ENCODE peak calls at places on chromosome 14, in six cellular contexts. I, X, M, J, U and O are unnamed samples.

GRCh38 chr14:79281244-79282199 is 929.8 kb downstream of the DIO2 start:
- DNase-seq in J (no peak), X (no peak), U (no peak), M (no peak), I (no peak), O (peak; percentile 65)

GRCh38 chr14:72941286-72941985 is 15.2 kb downstream of the DCAF4 start:
- DNase-seq in I (no peak), U (no peak), J (no peak), M (no peak), X (no peak), O (no peak)

GRCh38 chr14:34043627-34044372 is 92.9 kb upstream of the EGLN3 start:
- DNase-seq in M (no peak), X (no peak), J (no peak), U (peak; percentile 49), I (peak; percentile 37), O (peak; percentile 93)

GRCh38 chr14:38174721-38175120 is 33.0 kb upstream of the SSTR1 start:
- DNase-seq in I (no peak), X (no peak), J (no peak), M (no peak), U (peak; percentile 39), O (no peak)

GRCh38 chr14:64673748-64674147 is 30.5 kb upstream of the PLEKHG3 start:
- DNase-seq in I (no peak), X (no peak), U (no peak), J (no peak), M (no peak), O (no peak)

GRCh38 chr14:69657961-69658360 is 46.6 kb downstream of the SUSD6 start:
- DNase-seq in X (no peak), M (peak; percentile 42), I (peak; percentile 46), J (no peak), U (no peak), O (peak; percentile 48)

GRCh38 chr14:22112004-22112403 is 438.4 kb upstream of the OR4E1 start:
- DNase-seq in X (no peak), I (no peak), U (peak; percentile 25), M (no peak), J (no peak), O (peak; percentile 24)

GRCh38 chr14:93207468-93208308 is 632 bp downstream of the UBR7 start:
- DNase-seq in J (peak; percentile 79), U (peak; percentile 35), X (peak; percentile 49), M (peak; percentile 64), I (no peak), O (peak; percentile 70)

GRCh38 chr14:69964841-69965240 is 85.6 kb downstream of the SMOC1 start:
- DNase-seq in U (peak; percentile 43), M (peak; percentile 9), J (no peak), X (no peak), I (no peak), O (peak; percentile 5)

GRCh38 chr14:90866822-90867221 is 50.6 kb upstream of the TTC7B start:
- DNase-seq in M (no peak), U (no peak), X (no peak), J (no peak), I (no peak), O (no peak)

GRCh38 chr14:90874599-90874998 is 58.4 kb upstream of the TTC7B start:
- DNase-seq in U (no peak), X (no peak), J (no peak), I (no peak), M (no peak), O (no peak)

GRCh38 chr14:90871605-90872233 is 55.5 kb upstream of the TTC7B start:
- DNase-seq in U (no peak), J (peak; percentile 42), M (peak; percentile 54), X (no peak), I (no peak), O (no peak)

DNA sequence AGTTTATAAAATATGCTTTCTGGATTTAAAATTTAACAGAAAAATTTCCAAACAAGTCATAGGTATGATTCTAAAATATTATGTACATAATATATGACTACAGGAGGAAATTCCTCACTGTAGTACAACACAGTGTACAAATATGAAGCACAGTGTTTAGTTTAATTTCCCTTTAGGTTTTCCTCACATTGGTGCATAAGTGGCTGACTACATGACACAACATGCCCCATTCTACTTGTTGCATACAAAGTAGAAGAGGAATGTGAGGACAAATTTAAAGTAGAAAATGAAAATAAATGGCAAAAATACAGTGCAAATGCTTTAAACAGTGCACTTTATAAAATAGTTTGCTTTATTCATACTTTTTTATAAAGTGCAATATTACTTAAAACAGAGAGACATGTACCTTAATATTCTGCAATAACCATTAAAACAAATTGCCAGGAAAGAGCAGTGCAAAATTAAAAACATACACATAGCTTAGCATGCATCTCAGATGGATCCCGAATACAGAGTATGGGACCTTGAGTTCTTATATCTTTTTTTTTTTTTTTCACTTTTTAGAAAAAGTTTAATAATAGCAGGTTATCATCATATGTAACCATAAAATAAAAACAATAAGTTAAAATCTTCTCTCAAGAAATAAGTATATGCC is 54.8 kb upstream of the TTC7B start:
- DNase-seq in I (no peak), U (no peak), J (no peak), X (no peak), M (peak; percentile 6), O (no peak)
- H2BK120ac ChIP-seq in I (no peak overlapping the region), U (no peak overlapping the region), J (no peak overlapping the region), X (no peak overlapping the region), M (no peak overlapping the region), O (no peak overlapping the region)

DNA sequence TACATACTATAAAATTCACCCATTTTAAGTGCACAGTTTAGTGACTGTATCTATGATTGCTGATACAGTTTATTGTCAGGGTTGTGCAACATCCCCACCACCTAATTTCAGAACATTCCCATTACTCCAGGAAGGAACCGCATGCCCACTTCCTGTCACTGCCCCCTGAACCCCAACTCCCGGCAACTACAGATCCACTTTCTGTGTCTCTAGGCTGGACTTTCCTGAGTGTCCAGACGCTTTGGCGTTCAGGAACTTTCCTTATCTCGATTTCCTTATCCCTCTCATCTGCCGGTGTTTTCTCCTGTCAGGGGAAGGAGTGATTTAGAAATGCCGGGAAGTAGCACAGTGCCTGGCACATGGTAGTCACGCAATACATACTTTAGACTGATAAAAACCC is 258.4 kb downstream of the PCNX1 start:
- DNase-seq in J (no peak), I (no peak), M (no peak), X (no peak), U (peak; percentile 82), O (no peak)
- H2BK120ac ChIP-seq in J (no peak overlapping the region), I (no peak overlapping the region), M (peak overlapping the region; percentile 40), X (no peak overlapping the region), U (no peak overlapping the region), O (no peak overlapping the region)

GRCh38 chr14:87261621-87262020 is 731.4 kb downstream of the GALC start:
- DNase-seq in M (no peak), X (no peak), U (no peak), J (no peak), I (no peak), O (no peak)
- H2BK120ac ChIP-seq in M (no peak overlapping the region), X (no peak overlapping the region), U (no peak overlapping the region), J (no peak overlapping the region), I (no peak overlapping the region), O (no peak overlapping the region)

GRCh38 chr14:100708349-100709217 is 18.1 kb upstream of the DLK1 start:
- DNase-seq in U (peak; percentile 5), I (peak; percentile 94), M (peak; percentile 22), X (no peak), J (peak; percentile 88), O (peak; percentile 87)
- H2BK120ac ChIP-seq in U (peak overlapping the region; percentile 78), I (no peak overlapping the region), M (no peak overlapping the region), X (peak overlapping the region; percentile 99), J (peak overlapping the region; percentile 64), O (no peak overlapping the region)

GRCh38 chr14:104140213-104140462 is 1.8 kb downstream of the KIF26A start:
- DNase-seq in I (no peak), X (no peak), J (no peak), U (no peak), M (no peak), O (no peak)
- H2BK120ac ChIP-seq in I (no peak overlapping the region), X (no peak overlapping the region), J (no peak overlapping the region), U (no peak overlapping the region), M (no peak overlapping the region), O (no peak overlapping the region)

GRCh38 chr14:90714811-90715210 is 101.4 kb downstream of the TTC7B start:
- DNase-seq in J (peak; percentile 22), U (peak; percentile 32), X (no peak), I (no peak), M (peak; percentile 65), O (no peak)
- H2BK120ac ChIP-seq in J (no peak overlapping the region), U (peak overlapping the region; percentile 93), X (no peak overlapping the region), I (no peak overlapping the region), M (no peak overlapping the region), O (no peak overlapping the region)

GRCh38 chr14:77043984-77044485 is 15.5 kb upstream of the IRF2BPL start:
- DNase-seq in M (no peak), J (no peak), X (no peak), U (peak; percentile 62), I (no peak), O (peak; percentile 51)
- H2BK120ac ChIP-seq in M (peak overlapping the region; percentile 99), J (peak overlapping the region; percentile 96), X (peak overlapping the region; percentile 8), U (peak overlapping the region; percentile 29), I (no peak overlapping the region), O (peak overlapping the region; percentile 38)

DNA sequence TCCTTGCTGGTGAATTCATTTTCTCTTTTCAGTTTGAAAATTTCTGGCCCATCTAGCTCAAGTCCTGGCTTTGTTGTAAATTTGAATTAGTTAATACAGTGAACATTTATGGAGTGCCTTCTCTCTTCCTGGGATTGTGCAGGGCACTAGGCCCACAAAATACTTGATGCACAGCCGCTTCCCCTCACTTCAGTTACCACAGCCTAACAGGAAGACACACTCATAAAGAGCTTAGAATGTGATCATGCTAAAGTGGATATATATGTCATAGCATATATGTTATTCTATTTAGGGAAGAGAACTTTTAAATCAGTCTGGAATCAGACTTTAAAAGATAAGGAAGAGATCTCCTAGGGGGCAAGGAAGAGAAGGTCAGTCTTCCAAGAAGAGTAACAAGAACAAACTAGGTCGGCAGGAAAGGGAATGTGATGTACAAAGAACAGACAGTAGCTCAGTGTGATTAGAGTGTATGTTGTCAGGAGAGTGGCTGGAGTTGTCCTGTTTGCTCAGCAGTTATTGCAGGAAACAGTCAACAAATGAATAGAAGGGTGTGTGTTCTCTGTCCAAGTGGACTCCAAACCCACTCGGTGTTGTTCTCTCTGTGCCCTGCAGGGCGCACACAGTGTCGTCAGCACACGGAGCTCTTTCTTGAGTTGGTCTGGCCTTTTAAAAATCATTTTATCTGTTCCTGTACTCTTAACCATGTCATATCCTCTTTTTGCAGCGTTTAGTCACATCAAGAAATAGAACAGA is 74.4 kb downstream of the DAAM1 start:
- DNase-seq in M (no peak), U (no peak), J (peak; percentile 65), X (no peak), I (no peak), O (no peak)
- H2BK120ac ChIP-seq in M (no peak overlapping the region), U (no peak overlapping the region), J (no peak overlapping the region), X (no peak overlapping the region), I (no peak overlapping the region), O (no peak overlapping the region)